ENCODE peak calls at places on chromosome 14, in five cellular contexts. S is naive thymus-derived CD4-positive, alpha-beta T cell; U is ovary; Y is brain microvascular endothelial cell; W is PC-3. Q is an unnamed sample.
A peak's percentile ranks its signal among the peaks of the same experiment; 100 is the strongest.

GRCh38 chr14:90558983-90559590 is 162.3 kb downstream of the CALM1 start:
- DNase-seq in S (no peak), U (no peak), Y (no peak), W (no peak), Q (no peak)

GRCh38 chr14:94021416-94022157 is 4.6 kb upstream of the OTUB2 start:
- DNase-seq in S (no peak), U (no peak), Y (no peak), W (no peak), Q (no peak)

GRCh38 chr14:69042309-69043006 is 63.4 kb upstream of the ACTN1 start:
- DNase-seq in S (no peak), U (no peak), Y (no peak), W (no peak), Q (no peak)

GRCh38 chr14:49550284-49551184 is 35.6 kb downstream of the RPS29 start:
- DNase-seq in S (no peak), U (no peak), Y (no peak), W (peak; percentile 73), Q (no peak)

GRCh38 chr14:30355431-30355913 is 203.5 kb upstream of the G2E3 start:
- DNase-seq in S (no peak), U (no peak), Y (no peak), W (no peak), Q (no peak)

GRCh38 chr14:64721391-64721791 is 17.2 kb downstream of the PLEKHG3 start:
- DNase-seq in S (no peak), U (peak; percentile 46), Y (no peak), W (no peak), Q (no peak)

GRCh38 chr14:66119805-66120204 is 366.4 kb upstream of the CCDC196 start:
- DNase-seq in S (no peak), U (no peak), Y (no peak), W (no peak), Q (no peak)

GRCh38 chr14:38210587-38211257 is 3.0 kb downstream of the SSTR1 start:
- DNase-seq in S (no peak), U (no peak), Y (no peak), W (no peak), Q (no peak)

GRCh38 chr14:22180045-22180444 is 409.0 kb downstream of the DAD1 start:
- DNase-seq in S (no peak), U (no peak), Y (no peak), W (no peak), Q (no peak)

GRCh38 chr14:88879016-88879415 is 54.6 kb downstream of the TTC8 start:
- DNase-seq in S (no peak), U (no peak), Y (peak; percentile 93), W (peak; percentile 86), Q (no peak)

GRCh38 chr14:98010791-98011190 is 1213.6 kb downstream of the VRK1 start:
- DNase-seq in S (peak; percentile 32), U (no peak), Y (no peak), W (no peak), Q (no peak)

GRCh38 chr14:103259184-103259583 is 74.9 kb upstream of the EIF5 start:
- DNase-seq in S (no peak), U (no peak), Y (no peak), W (no peak), Q (no peak)

GRCh38 chr14:58637391-58638230 is at the start of gene DACT1:
- DNase-seq in S (peak; percentile 73), U (peak; percentile 84), Y (peak; percentile 75), W (peak; percentile 39), Q (no peak)

GRCh38 chr14:93033983-93034670 is 81.6 kb downstream of the ITPK1 start:
- DNase-seq in S (peak; percentile 31), U (no peak), Y (no peak), W (no peak), Q (peak; percentile 26)

GRCh38 chr14:32027255-32027939 is 49.7 kb upstream of the ARHGAP5 start:
- DNase-seq in S (no peak), U (no peak), Y (peak; percentile 25), W (peak; percentile 87), Q (no peak)

GRCh38 chr14:102363182-102363952 is 626 bp downstream of the TECPR2 start:
- DNase-seq in S (peak; percentile 19), U (no peak), Y (peak; percentile 14), W (peak; percentile 65), Q (no peak)

GRCh38 chr14:55306938-55307589 is 35.8 kb downstream of the FBXO34 start:
- DNase-seq in S (no peak), U (no peak), Y (no peak), W (no peak), Q (no peak)

GRCh38 chr14:66651536-66652220 is 143.7 kb downstream of the GPHN start:
- DNase-seq in S (no peak), U (no peak), Y (no peak), W (no peak), Q (no peak)

GRCh38 chr14:61699092-61699491 is 3.8 kb downstream of the HIF1A start:
- DNase-seq in S (no peak), U (no peak), Y (no peak), W (no peak), Q (no peak)

GRCh38 chr14:75522224-75522764 is at the start of gene BATF:
- DNase-seq in S (peak; percentile 83), U (no peak), Y (no peak), W (no peak), Q (peak; percentile 72)

GRCh38 chr14:63470877-63471565 is 72.2 kb downstream of the PPP2R5E start:
- DNase-seq in S (no peak), U (no peak), Y (no peak), W (peak; percentile 96), Q (no peak)

GRCh38 chr14:81298122-81298521 is 77.4 kb upstream of the GTF2A1 start:
- DNase-seq in S (no peak), U (no peak), Y (no peak), W (no peak), Q (no peak)

GRCh38 chr14:96802963-96803362 is 5.8 kb downstream of the VRK1 start:
- DNase-seq in S (no peak), U (no peak), Y (no peak), W (no peak), Q (no peak)

GRCh38 chr14:74619672-74620131 is 7.7 kb upstream of the LTBP2 start:
- DNase-seq in S (no peak), U (peak; percentile 92), Y (peak; percentile 96), W (peak; percentile 63), Q (no peak)

GRCh38 chr14:61558271-61558670 is 137.0 kb upstream of the HIF1A start:
- DNase-seq in S (no peak), U (no peak), Y (no peak), W (no peak), Q (no peak)

GRCh38 chr14:58752782-58753181 is 115.0 kb downstream of the DACT1 start:
- DNase-seq in S (no peak), U (peak; percentile 79), Y (no peak), W (no peak), Q (no peak)

GRCh38 chr14:95530461-95531170 is 4.2 kb upstream of the GLRX5 start:
- DNase-seq in S (no peak), U (peak; percentile 28), Y (no peak), W (peak; percentile 58), Q (no peak)

GRCh38 chr14:75310295-75311059 is 31.8 kb downstream of the FOS start:
- DNase-seq in S (no peak), U (peak; percentile 94), Y (peak; percentile 90), W (peak; percentile 19), Q (no peak)

GRCh38 chr14:55297611-55298323 is 26.5 kb downstream of the FBXO34 start:
- DNase-seq in S (peak; percentile 28), U (no peak), Y (no peak), W (peak; percentile 72), Q (no peak)

GRCh38 chr14:43408472-43408871 is 1098.6 kb downstream of the FSCB start:
- DNase-seq in S (no peak), U (no peak), Y (no peak), W (peak; percentile 80), Q (no peak)

GRCh38 chr14:69475194-69475818 is 9.2 kb upstream of the PLEKHD1 start:
- DNase-seq in S (no peak), U (no peak), Y (no peak), W (peak; percentile 66), Q (no peak)

DNA sequence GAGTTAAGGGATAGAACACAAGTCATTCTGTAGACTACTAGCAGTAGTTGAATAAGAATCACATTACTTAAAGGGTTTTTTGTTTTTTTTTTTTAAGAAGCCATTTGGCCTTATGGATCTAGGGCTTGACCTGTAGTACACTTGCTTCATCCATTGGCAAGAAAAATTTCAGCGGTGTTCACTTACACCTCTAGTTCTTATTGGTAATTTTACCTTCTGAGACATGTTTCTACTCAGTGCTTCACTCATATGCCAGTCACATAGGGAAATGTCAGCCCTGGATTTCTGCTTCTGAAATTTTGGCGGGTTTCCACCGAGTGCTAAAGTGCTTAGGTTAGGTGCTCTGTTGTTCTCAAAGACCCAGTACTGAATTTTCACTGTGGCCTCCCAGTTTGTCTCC is 72.9 kb downstream of the FRMD6 start:
- DNase-seq in S (no peak), U (no peak), Y (no peak), W (no peak), Q (no peak)
- H3K4me3 ChIP-seq in S (no peak overlapping the region), U (no peak overlapping the region), Y (no peak overlapping the region), W (no peak overlapping the region), Q (no peak overlapping the region)

GRCh38 chr14:24176599-24176998 is 4.7 kb downstream of the REC8 start:
- DNase-seq in S (no peak), U (no peak), Y (no peak), W (no peak), Q (no peak)

GRCh38 chr14:24167527-24168114 is 4.3 kb upstream of the REC8 start:
- DNase-seq in S (no peak), U (no peak), Y (no peak), W (no peak), Q (no peak)

GRCh38 chr14:24172871-24173281 is 996 bp downstream of the REC8 start:
- DNase-seq in S (no peak), U (no peak), Y (no peak), W (no peak), Q (no peak)

GRCh38 chr14:24171422-24172260 is at the start of gene REC8:
- DNase-seq in S (peak; percentile 79), U (peak; percentile 85), Y (peak; percentile 71), W (no peak), Q (peak; percentile 74)

GRCh38 chr14:24172261-24172860 is 481 bp downstream of the REC8 start:
- DNase-seq in S (no peak), U (no peak), Y (no peak), W (no peak), Q (no peak)
- H3K4me3 ChIP-seq in S (peak overlapping the region; percentile 58), U (peak overlapping the region; percentile 17), Y (peak overlapping the region; percentile 64), W (no peak overlapping the region), Q (peak overlapping the region; percentile 48)

GRCh38 chr14:24971255-24971654 is 78.7 kb downstream of the STXBP6 start:
- DNase-seq in S (no peak), U (no peak), Y (no peak), W (no peak), Q (no peak)

GRCh38 chr14:24972844-24973243 is 77.1 kb downstream of the STXBP6 start:
- DNase-seq in S (no peak), U (no peak), Y (no peak), W (no peak), Q (no peak)

GRCh38 chr14:24976599-24976998 is 73.3 kb downstream of the STXBP6 start:
- DNase-seq in S (no peak), U (no peak), Y (no peak), W (no peak), Q (no peak)

GRCh38 chr14:24975393-24975792 is 74.6 kb downstream of the STXBP6 start:
- DNase-seq in S (no peak), U (no peak), Y (no peak), W (no peak), Q (no peak)

GRCh38 chr14:24974591-24975374 is 75.2 kb downstream of the STXBP6 start:
- DNase-seq in S (no peak), U (no peak), Y (no peak), W (no peak), Q (no peak)
- H3K4me3 ChIP-seq in S (no peak overlapping the region), U (no peak overlapping the region), Y (no peak overlapping the region), W (no peak overlapping the region), Q (no peak overlapping the region)

GRCh38 chr14:20970983-20971704 is 15.9 kb downstream of the RNASE2 start:
- DNase-seq in S (peak; percentile 74), U (peak; percentile 92), Y (peak; percentile 70), W (peak; percentile 89), Q (peak; percentile 65)
- H3K4me3 ChIP-seq in S (peak overlapping the region; percentile 92), U (peak overlapping the region; percentile 58), Y (peak overlapping the region; percentile 68), W (peak overlapping the region; percentile 77), Q (peak overlapping the region; percentile 91)